ENCODE peak calls at places on chromosome 18, in nine cellular contexts. H, K, Y, S, O, I, E, J and X are unnamed samples.

GRCh38 chr18:24271381-24272331 is 126.0 kb downstream of the OSBPL1A start:
- DNase-seq in H (peak; percentile 82), K (peak; percentile 87), Y (no peak), S (peak; percentile 81), O (peak; percentile 66), I (peak; percentile 94), E (peak; percentile 71), J (peak; percentile 86), X (peak; percentile 69)

GRCh38 chr18:5646739-5647138 is 102.9 kb upstream of the EPB41L3 start:
- DNase-seq in H (no peak), K (no peak), Y (no peak), S (no peak), O (no peak), I (no peak), E (no peak), J (no peak), X (no peak)

GRCh38 chr18:54387631-54388030 is 29.9 kb downstream of the C18orf54 start:
- DNase-seq in H (no peak), K (no peak), Y (no peak), S (peak; percentile 17), O (no peak), I (no peak), E (no peak), J (no peak), X (peak; percentile 40)

GRCh38 chr18:60182223-60182622 is 190.4 kb downstream of the MC4R start:
- DNase-seq in H (no peak), K (no peak), Y (no peak), S (no peak), O (no peak), I (no peak), E (no peak), J (no peak), X (no peak)

GRCh38 chr18:48623468-48624220 is 84.8 kb downstream of the CTIF start:
- DNase-seq in H (peak; percentile 89), K (no peak), Y (no peak), S (peak; percentile 82), O (peak; percentile 93), I (no peak), E (peak; percentile 59), J (no peak), X (peak; percentile 81)

GRCh38 chr18:58013241-58014211 is 30.5 kb upstream of the NEDD4L start:
- DNase-seq in H (no peak), K (no peak), Y (no peak), S (peak; percentile 92), O (no peak), I (no peak), E (no peak), J (no peak), X (peak; percentile 13)

GRCh38 chr18:25062720-25063119 is 289.2 kb downstream of the ZNF521 start:
- DNase-seq in H (no peak), K (no peak), Y (no peak), S (no peak), O (no peak), I (no peak), E (no peak), J (no peak), X (no peak)

GRCh38 chr18:68847219-68847860 is 49.5 kb downstream of the CCDC102B start:
- DNase-seq in H (peak; percentile 70), K (no peak), Y (no peak), S (peak; percentile 51), O (peak; percentile 66), I (peak; percentile 29), E (no peak), J (no peak), X (peak; percentile 69)

GRCh38 chr18:58882681-58883080 is 18.0 kb downstream of the ZNF532 start:
- DNase-seq in H (no peak), K (no peak), Y (no peak), S (no peak), O (no peak), I (no peak), E (no peak), J (no peak), X (no peak)

GRCh38 chr18:51726614-51727013 is 529.1 kb upstream of the MEX3C start:
- DNase-seq in H (no peak), K (no peak), Y (no peak), S (no peak), O (no peak), I (no peak), E (no peak), J (no peak), X (no peak)

GRCh38 chr18:25177631-25178030 is 174.3 kb downstream of the ZNF521 start:
- DNase-seq in H (no peak), K (no peak), Y (no peak), S (no peak), O (no peak), I (no peak), E (no peak), J (no peak), X (no peak)

GRCh38 chr18:79739440-79739778 is 58.3 kb upstream of the KCNG2 start:
- DNase-seq in H (no peak), K (peak; percentile 17), Y (no peak), S (no peak), O (no peak), I (no peak), E (no peak), J (no peak), X (no peak)

GRCh38 chr18:5309888-5310470 is 14.5 kb upstream of the ZBTB14 start:
- DNase-seq in H (no peak), K (no peak), Y (peak; percentile 25), S (no peak), O (peak; percentile 5), I (no peak), E (no peak), J (no peak), X (no peak)

GRCh38 chr18:9736942-9737813 is 29.1 kb downstream of the RAB31 start:
- DNase-seq in H (no peak), K (no peak), Y (no peak), S (peak; percentile 55), O (no peak), I (no peak), E (peak; percentile 41), J (no peak), X (peak; percentile 57)

GRCh38 chr18:9736445-9736844 is 28.3 kb downstream of the RAB31 start:
- DNase-seq in H (no peak), K (no peak), Y (no peak), S (no peak), O (no peak), I (no peak), E (no peak), J (no peak), X (no peak)

GRCh38 chr18:9734189-9734588 is 26.1 kb downstream of the RAB31 start:
- DNase-seq in H (no peak), K (no peak), Y (no peak), S (peak; percentile 93), O (no peak), I (no peak), E (no peak), J (peak; percentile 47), X (no peak)

GRCh38 chr18:9735879-9736278 is 27.8 kb downstream of the RAB31 start:
- DNase-seq in H (no peak), K (no peak), Y (no peak), S (no peak), O (no peak), I (no peak), E (no peak), J (no peak), X (no peak)

DNA sequence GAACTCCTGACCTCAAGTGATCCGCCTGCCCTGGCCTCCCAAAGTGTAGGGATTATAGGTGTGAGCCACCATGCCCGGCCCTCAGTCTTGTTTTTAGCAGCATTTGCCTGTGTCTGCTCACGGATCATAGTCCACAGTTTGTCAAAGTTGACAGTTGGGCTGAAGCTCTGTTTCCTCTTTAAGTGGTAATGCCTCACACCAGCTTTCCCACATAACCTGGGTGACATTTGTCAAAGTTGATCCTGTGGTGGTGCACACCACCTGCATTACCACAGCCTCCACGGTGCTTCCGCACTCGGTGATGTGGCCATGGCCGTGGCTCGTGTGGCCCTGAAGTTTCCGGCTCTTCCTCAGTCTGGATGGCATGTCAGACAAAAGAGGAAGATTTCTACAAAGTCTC is 27.1 kb downstream of the RAB31 start:
- DNase-seq in H (no peak), K (no peak), Y (no peak), S (no peak), O (no peak), I (no peak), E (no peak), J (no peak), X (no peak)
- H3K4me3 ChIP-seq in H (no peak overlapping the region), K (no peak overlapping the region), Y (no peak overlapping the region), S (no peak overlapping the region), O (no peak overlapping the region), I (no peak overlapping the region), E (no peak overlapping the region), J (no peak overlapping the region), X (no peak overlapping the region)

DNA sequence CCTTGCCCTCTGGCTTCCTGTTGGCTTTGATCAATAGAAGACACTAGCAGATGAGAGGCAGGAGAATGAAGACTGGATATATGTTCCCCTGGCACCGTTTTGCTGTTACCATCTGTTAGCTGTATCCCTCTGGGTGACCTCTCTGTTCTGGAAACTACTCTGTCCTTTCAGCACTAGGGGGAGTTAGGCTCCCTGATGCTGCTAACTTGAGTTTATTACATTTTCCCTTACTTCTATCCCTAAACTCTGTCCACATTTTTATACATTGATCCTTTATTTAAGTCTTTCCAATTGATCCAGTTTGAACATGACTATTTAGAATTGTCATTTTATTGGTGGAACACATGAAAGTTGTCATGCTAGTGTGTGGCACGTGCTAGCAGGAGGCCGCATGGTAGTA is 1014.3 kb upstream of the CDH2 start:
- DNase-seq in H (peak; percentile 50), K (no peak), Y (no peak), S (peak; percentile 37), O (peak; percentile 54), I (peak; percentile 56), E (peak; percentile 40), J (no peak), X (peak; percentile 63)
- TF ChIP-seq CTCF in H (peak; percentile 52), K (no peak), Y (no peak), S (peak; percentile 51), O (peak; percentile 66), I (peak; percentile 76), E (peak; percentile 53), J (no peak), X (peak; percentile 67)

DNA sequence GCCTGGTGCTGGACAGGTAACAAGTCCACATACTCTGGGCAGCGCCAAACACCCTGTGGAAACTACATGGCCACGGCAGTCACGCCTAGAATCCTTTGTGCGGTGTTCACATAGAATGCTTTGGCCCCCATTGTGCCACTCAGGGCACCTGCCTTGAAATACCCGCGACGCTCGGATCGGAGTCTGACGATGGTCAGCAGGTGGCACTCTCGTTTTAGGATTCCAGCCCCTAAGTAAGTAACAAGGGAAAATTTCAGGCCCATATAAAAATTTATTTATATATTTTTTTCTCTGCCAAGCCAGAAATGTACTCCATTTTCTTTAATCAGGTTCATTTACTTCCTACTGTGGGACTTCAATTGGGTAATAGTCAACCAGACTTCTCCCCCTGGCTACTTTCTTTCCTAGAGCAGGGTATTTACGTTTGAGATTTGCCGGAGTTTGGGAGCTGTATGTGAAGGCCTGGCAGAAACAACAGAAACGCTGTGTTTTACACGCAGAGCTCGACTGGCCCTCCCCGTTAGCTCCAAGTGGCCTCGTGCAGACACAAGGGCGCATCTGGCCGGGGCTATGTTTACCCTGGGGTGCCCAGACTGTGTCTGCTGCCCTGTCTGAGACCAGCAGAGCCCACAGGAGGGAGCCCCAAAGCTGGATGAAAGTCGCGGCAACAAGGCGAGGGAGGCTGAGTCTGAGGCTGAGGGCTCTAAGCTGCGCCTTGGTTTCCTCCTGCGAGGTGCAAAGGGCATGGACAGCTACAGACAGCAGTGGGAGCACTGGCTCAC is 41.6 kb downstream of the LRRC30 start:
- DNase-seq in H (peak; percentile 89), K (peak; percentile 85), Y (no peak), S (peak; percentile 78), O (peak; percentile 65), I (peak; percentile 89), E (peak; percentile 46), J (peak; percentile 27), X (peak; percentile 75)
- H3K4me3 ChIP-seq in H (no peak overlapping the region), K (peak overlapping the region; percentile 34), Y (no peak overlapping the region), S (no peak overlapping the region), O (no peak overlapping the region), I (no peak overlapping the region), E (no peak overlapping the region), J (no peak overlapping the region), X (no peak overlapping the region)

GRCh38 chr18:9418047-9418690 is 57.1 kb upstream of the RALBP1 start:
- DNase-seq in H (no peak), K (peak; percentile 41), Y (no peak), S (peak; percentile 29), O (no peak), I (peak; percentile 15), E (no peak), J (peak; percentile 41), X (no peak)
- TF ChIP-seq CTCF in H (no peak), K (no peak), Y (no peak), S (no peak), O (no peak), I (peak; percentile 21), E (no peak), J (no peak), X (no peak)